ENCODE peak calls at places on chromosomes 16 and 17, in nine cellular contexts. One of them, this sample, is unnamed.
A peak's percentile ranks its signal among the peaks of the same experiment; 100 is the strongest.

GRCh38 chr16:80931985-80932720 is 74.5 kb downstream of the CMC2 start:
- DNase-seq in left lung: peak; percentile 80
- DNase-seq in kidney epithelial cell: no peak
- DNase-seq in stimulated activated CD4-positive, alpha-beta T cell treated with anti-CD3 and anti-CD28 coated beads, Interleukin-2, amount 100 ng/mL, for 24 hours: peak; percentile 21
- DNase-seq in stimulated activated CD8-positive, alpha-beta memory T cell treated with anti-CD3 and anti-CD28 coated beads, Interleukin-4, amount 100 ng/mL, for 24 hours: no peak
- DNase-seq in T-helper 2 cell: peak; percentile 34
- DNase-seq in GM06990: peak; percentile 14
- DNase-seq in fibroblast of mammary gland: peak; percentile 61
- DNase-seq in effector memory CD4-positive, alpha-beta T cell: no peak
- DNase-seq in this sample: no peak

GRCh38 chr17:48596735-48597491 is 3.3 kb upstream of the HOXB5 start:
- DNase-seq in left lung: no peak
- DNase-seq in kidney epithelial cell: no peak
- DNase-seq in stimulated activated CD4-positive, alpha-beta T cell treated with anti-CD3 and anti-CD28 coated beads, Interleukin-2, amount 100 ng/mL, for 24 hours: no peak
- DNase-seq in stimulated activated CD8-positive, alpha-beta memory T cell treated with anti-CD3 and anti-CD28 coated beads, Interleukin-4, amount 100 ng/mL, for 24 hours: no peak
- DNase-seq in T-helper 2 cell: no peak
- DNase-seq in GM06990: no peak
- DNase-seq in fibroblast of mammary gland: peak; percentile 72
- DNase-seq in effector memory CD4-positive, alpha-beta T cell: no peak
- DNase-seq in this sample: no peak

GRCh38 chr16:80684136-80684765 is 120.1 kb downstream of the CDYL2 start:
- DNase-seq in left lung: no peak
- DNase-seq in kidney epithelial cell: no peak
- DNase-seq in stimulated activated CD4-positive, alpha-beta T cell treated with anti-CD3 and anti-CD28 coated beads, Interleukin-2, amount 100 ng/mL, for 24 hours: no peak
- DNase-seq in stimulated activated CD8-positive, alpha-beta memory T cell treated with anti-CD3 and anti-CD28 coated beads, Interleukin-4, amount 100 ng/mL, for 24 hours: no peak
- DNase-seq in T-helper 2 cell: no peak
- DNase-seq in GM06990: no peak
- DNase-seq in fibroblast of mammary gland: no peak
- DNase-seq in effector memory CD4-positive, alpha-beta T cell: no peak
- DNase-seq in this sample: no peak

GRCh38 chr16:56589141-56590039 is at the start of gene MT3:
- DNase-seq in left lung: no peak
- DNase-seq in kidney epithelial cell: no peak
- DNase-seq in stimulated activated CD4-positive, alpha-beta T cell treated with anti-CD3 and anti-CD28 coated beads, Interleukin-2, amount 100 ng/mL, for 24 hours: peak; percentile 35
- DNase-seq in stimulated activated CD8-positive, alpha-beta memory T cell treated with anti-CD3 and anti-CD28 coated beads, Interleukin-4, amount 100 ng/mL, for 24 hours: no peak
- DNase-seq in T-helper 2 cell: peak; percentile 76
- DNase-seq in GM06990: no peak
- DNase-seq in fibroblast of mammary gland: no peak
- DNase-seq in effector memory CD4-positive, alpha-beta T cell: no peak
- DNase-seq in this sample: peak; percentile 25

GRCh38 chr16:88007321-88007731 is 56.1 kb downstream of the BANP start:
- DNase-seq in left lung: peak; percentile 53
- DNase-seq in kidney epithelial cell: no peak
- DNase-seq in stimulated activated CD4-positive, alpha-beta T cell treated with anti-CD3 and anti-CD28 coated beads, Interleukin-2, amount 100 ng/mL, for 24 hours: no peak
- DNase-seq in stimulated activated CD8-positive, alpha-beta memory T cell treated with anti-CD3 and anti-CD28 coated beads, Interleukin-4, amount 100 ng/mL, for 24 hours: no peak
- DNase-seq in T-helper 2 cell: no peak
- DNase-seq in GM06990: no peak
- DNase-seq in fibroblast of mammary gland: no peak
- DNase-seq in effector memory CD4-positive, alpha-beta T cell: no peak
- DNase-seq in this sample: no peak

GRCh38 chr16:62038646-62039045 is 2.4 kb upstream of the CDH8 start:
- DNase-seq in left lung: no peak
- DNase-seq in kidney epithelial cell: no peak
- DNase-seq in stimulated activated CD4-positive, alpha-beta T cell treated with anti-CD3 and anti-CD28 coated beads, Interleukin-2, amount 100 ng/mL, for 24 hours: no peak
- DNase-seq in stimulated activated CD8-positive, alpha-beta memory T cell treated with anti-CD3 and anti-CD28 coated beads, Interleukin-4, amount 100 ng/mL, for 24 hours: no peak
- DNase-seq in T-helper 2 cell: no peak
- DNase-seq in GM06990: no peak
- DNase-seq in fibroblast of mammary gland: no peak
- DNase-seq in effector memory CD4-positive, alpha-beta T cell: no peak
- DNase-seq in this sample: no peak

GRCh38 chr16:19595043-19595767 is 39.7 kb downstream of the VPS35L start:
- DNase-seq in left lung: no peak
- DNase-seq in kidney epithelial cell: peak; percentile 92
- DNase-seq in stimulated activated CD4-positive, alpha-beta T cell treated with anti-CD3 and anti-CD28 coated beads, Interleukin-2, amount 100 ng/mL, for 24 hours: no peak
- DNase-seq in stimulated activated CD8-positive, alpha-beta memory T cell treated with anti-CD3 and anti-CD28 coated beads, Interleukin-4, amount 100 ng/mL, for 24 hours: no peak
- DNase-seq in T-helper 2 cell: no peak
- DNase-seq in GM06990: no peak
- DNase-seq in fibroblast of mammary gland: peak; percentile 73
- DNase-seq in effector memory CD4-positive, alpha-beta T cell: no peak
- DNase-seq in this sample: no peak

GRCh38 chr16:4416200-4417032 is at the start of gene CORO7:
- DNase-seq in left lung: peak; percentile 99
- DNase-seq in kidney epithelial cell: no peak
- DNase-seq in stimulated activated CD4-positive, alpha-beta T cell treated with anti-CD3 and anti-CD28 coated beads, Interleukin-2, amount 100 ng/mL, for 24 hours: peak; percentile 98
- DNase-seq in stimulated activated CD8-positive, alpha-beta memory T cell treated with anti-CD3 and anti-CD28 coated beads, Interleukin-4, amount 100 ng/mL, for 24 hours: peak; percentile 98
- DNase-seq in T-helper 2 cell: peak; percentile 97
- DNase-seq in GM06990: peak; percentile 97
- DNase-seq in fibroblast of mammary gland: peak; percentile 71
- DNase-seq in effector memory CD4-positive, alpha-beta T cell: peak; percentile 99
- DNase-seq in this sample: peak; percentile 98

GRCh38 chr17:77070888-77071279 is 69.9 kb upstream of the SEC14L1 start:
- DNase-seq in left lung: peak; percentile 6
- DNase-seq in kidney epithelial cell: no peak
- DNase-seq in stimulated activated CD4-positive, alpha-beta T cell treated with anti-CD3 and anti-CD28 coated beads, Interleukin-2, amount 100 ng/mL, for 24 hours: no peak
- DNase-seq in stimulated activated CD8-positive, alpha-beta memory T cell treated with anti-CD3 and anti-CD28 coated beads, Interleukin-4, amount 100 ng/mL, for 24 hours: no peak
- DNase-seq in T-helper 2 cell: no peak
- DNase-seq in GM06990: no peak
- DNase-seq in fibroblast of mammary gland: no peak
- DNase-seq in effector memory CD4-positive, alpha-beta T cell: no peak
- DNase-seq in this sample: no peak

GRCh38 chr16:2026461-2027023 is at the start of gene NHERF2:
- DNase-seq in left lung: peak; percentile 84
- DNase-seq in kidney epithelial cell: no peak
- DNase-seq in stimulated activated CD4-positive, alpha-beta T cell treated with anti-CD3 and anti-CD28 coated beads, Interleukin-2, amount 100 ng/mL, for 24 hours: no peak
- DNase-seq in stimulated activated CD8-positive, alpha-beta memory T cell treated with anti-CD3 and anti-CD28 coated beads, Interleukin-4, amount 100 ng/mL, for 24 hours: no peak
- DNase-seq in T-helper 2 cell: peak; percentile 42
- DNase-seq in GM06990: peak; percentile 15
- DNase-seq in fibroblast of mammary gland: no peak
- DNase-seq in effector memory CD4-positive, alpha-beta T cell: no peak
- DNase-seq in this sample: peak; percentile 20

GRCh38 chr16:58456193-58456592 is 43.8 kb upstream of the NDRG4 start:
- DNase-seq in left lung: no peak
- DNase-seq in kidney epithelial cell: no peak
- DNase-seq in stimulated activated CD4-positive, alpha-beta T cell treated with anti-CD3 and anti-CD28 coated beads, Interleukin-2, amount 100 ng/mL, for 24 hours: no peak
- DNase-seq in stimulated activated CD8-positive, alpha-beta memory T cell treated with anti-CD3 and anti-CD28 coated beads, Interleukin-4, amount 100 ng/mL, for 24 hours: no peak
- DNase-seq in T-helper 2 cell: no peak
- DNase-seq in GM06990: no peak
- DNase-seq in fibroblast of mammary gland: no peak
- DNase-seq in effector memory CD4-positive, alpha-beta T cell: no peak
- DNase-seq in this sample: no peak

GRCh38 chr16:11396241-11397048 is 51.2 kb downstream of the RMI2 start:
- DNase-seq in left lung: peak; percentile 92
- DNase-seq in kidney epithelial cell: no peak
- DNase-seq in stimulated activated CD4-positive, alpha-beta T cell treated with anti-CD3 and anti-CD28 coated beads, Interleukin-2, amount 100 ng/mL, for 24 hours: peak; percentile 77
- DNase-seq in stimulated activated CD8-positive, alpha-beta memory T cell treated with anti-CD3 and anti-CD28 coated beads, Interleukin-4, amount 100 ng/mL, for 24 hours: peak; percentile 45
- DNase-seq in T-helper 2 cell: peak; percentile 45
- DNase-seq in GM06990: peak; percentile 43
- DNase-seq in fibroblast of mammary gland: peak; percentile 63
- DNase-seq in effector memory CD4-positive, alpha-beta T cell: peak; percentile 25
- DNase-seq in this sample: peak; percentile 71

GRCh38 chr17:74850310-74850709 is 9.4 kb downstream of the GRIN2C start:
- DNase-seq in left lung: peak; percentile 69
- DNase-seq in kidney epithelial cell: no peak
- DNase-seq in stimulated activated CD4-positive, alpha-beta T cell treated with anti-CD3 and anti-CD28 coated beads, Interleukin-2, amount 100 ng/mL, for 24 hours: no peak
- DNase-seq in stimulated activated CD8-positive, alpha-beta memory T cell treated with anti-CD3 and anti-CD28 coated beads, Interleukin-4, amount 100 ng/mL, for 24 hours: no peak
- DNase-seq in T-helper 2 cell: no peak
- DNase-seq in GM06990: no peak
- DNase-seq in fibroblast of mammary gland: no peak
- DNase-seq in effector memory CD4-positive, alpha-beta T cell: no peak
- DNase-seq in this sample: no peak

GRCh38 chr17:72901098-72901497 is 191.4 kb downstream of the SLC39A11 start:
- DNase-seq in left lung: no peak
- DNase-seq in kidney epithelial cell: no peak
- DNase-seq in stimulated activated CD4-positive, alpha-beta T cell treated with anti-CD3 and anti-CD28 coated beads, Interleukin-2, amount 100 ng/mL, for 24 hours: no peak
- DNase-seq in stimulated activated CD8-positive, alpha-beta memory T cell treated with anti-CD3 and anti-CD28 coated beads, Interleukin-4, amount 100 ng/mL, for 24 hours: no peak
- DNase-seq in T-helper 2 cell: no peak
- DNase-seq in GM06990: no peak
- DNase-seq in fibroblast of mammary gland: no peak
- DNase-seq in effector memory CD4-positive, alpha-beta T cell: no peak
- DNase-seq in this sample: no peak

GRCh38 chr16:8863594-8864424 is 5.0 kb downstream of the CARHSP1 start:
- DNase-seq in left lung: peak; percentile 74
- DNase-seq in kidney epithelial cell: no peak
- DNase-seq in stimulated activated CD4-positive, alpha-beta T cell treated with anti-CD3 and anti-CD28 coated beads, Interleukin-2, amount 100 ng/mL, for 24 hours: no peak
- DNase-seq in stimulated activated CD8-positive, alpha-beta memory T cell treated with anti-CD3 and anti-CD28 coated beads, Interleukin-4, amount 100 ng/mL, for 24 hours: no peak
- DNase-seq in T-helper 2 cell: no peak
- DNase-seq in GM06990: no peak
- DNase-seq in fibroblast of mammary gland: peak; percentile 31
- DNase-seq in effector memory CD4-positive, alpha-beta T cell: no peak
- DNase-seq in this sample: no peak

GRCh38 chr16:84246679-84247077 is 6.9 kb upstream of the KCNG4 start:
- DNase-seq in left lung: no peak
- DNase-seq in kidney epithelial cell: no peak
- DNase-seq in stimulated activated CD4-positive, alpha-beta T cell treated with anti-CD3 and anti-CD28 coated beads, Interleukin-2, amount 100 ng/mL, for 24 hours: no peak
- DNase-seq in stimulated activated CD8-positive, alpha-beta memory T cell treated with anti-CD3 and anti-CD28 coated beads, Interleukin-4, amount 100 ng/mL, for 24 hours: no peak
- DNase-seq in T-helper 2 cell: no peak
- DNase-seq in GM06990: no peak
- DNase-seq in fibroblast of mammary gland: no peak
- DNase-seq in effector memory CD4-positive, alpha-beta T cell: no peak
- DNase-seq in this sample: no peak

GRCh38 chr17:56108811-56109284 is 44.4 kb upstream of the ANKFN1 start:
- DNase-seq in left lung: no peak
- DNase-seq in kidney epithelial cell: peak; percentile 71
- DNase-seq in stimulated activated CD4-positive, alpha-beta T cell treated with anti-CD3 and anti-CD28 coated beads, Interleukin-2, amount 100 ng/mL, for 24 hours: no peak
- DNase-seq in stimulated activated CD8-positive, alpha-beta memory T cell treated with anti-CD3 and anti-CD28 coated beads, Interleukin-4, amount 100 ng/mL, for 24 hours: no peak
- DNase-seq in T-helper 2 cell: no peak
- DNase-seq in GM06990: no peak
- DNase-seq in fibroblast of mammary gland: no peak
- DNase-seq in effector memory CD4-positive, alpha-beta T cell: no peak
- DNase-seq in this sample: no peak

GRCh38 chr17:7313028-7313889 is 1.9 kb downstream of the GPS2 start:
- DNase-seq in left lung: peak; percentile 12
- DNase-seq in kidney epithelial cell: no peak
- DNase-seq in stimulated activated CD4-positive, alpha-beta T cell treated with anti-CD3 and anti-CD28 coated beads, Interleukin-2, amount 100 ng/mL, for 24 hours: no peak
- DNase-seq in stimulated activated CD8-positive, alpha-beta memory T cell treated with anti-CD3 and anti-CD28 coated beads, Interleukin-4, amount 100 ng/mL, for 24 hours: no peak
- DNase-seq in T-helper 2 cell: no peak
- DNase-seq in GM06990: no peak
- DNase-seq in fibroblast of mammary gland: peak; percentile 21
- DNase-seq in effector memory CD4-positive, alpha-beta T cell: no peak
- DNase-seq in this sample: no peak

GRCh38 chr16:24253192-24253591 is 2.9 kb upstream of the CACNG3 start:
- DNase-seq in left lung: no peak
- DNase-seq in kidney epithelial cell: no peak
- DNase-seq in stimulated activated CD4-positive, alpha-beta T cell treated with anti-CD3 and anti-CD28 coated beads, Interleukin-2, amount 100 ng/mL, for 24 hours: peak; percentile 29
- DNase-seq in stimulated activated CD8-positive, alpha-beta memory T cell treated with anti-CD3 and anti-CD28 coated beads, Interleukin-4, amount 100 ng/mL, for 24 hours: no peak
- DNase-seq in T-helper 2 cell: peak; percentile 63
- DNase-seq in GM06990: peak; percentile 21
- DNase-seq in fibroblast of mammary gland: peak; percentile 26
- DNase-seq in effector memory CD4-positive, alpha-beta T cell: no peak
- DNase-seq in this sample: peak; percentile 27

GRCh38 chr17:21001111-21001812 is 41.5 kb downstream of the USP22 start:
- DNase-seq in left lung: no peak
- DNase-seq in kidney epithelial cell: no peak
- DNase-seq in stimulated activated CD4-positive, alpha-beta T cell treated with anti-CD3 and anti-CD28 coated beads, Interleukin-2, amount 100 ng/mL, for 24 hours: no peak
- DNase-seq in stimulated activated CD8-positive, alpha-beta memory T cell treated with anti-CD3 and anti-CD28 coated beads, Interleukin-4, amount 100 ng/mL, for 24 hours: no peak
- DNase-seq in T-helper 2 cell: no peak
- DNase-seq in GM06990: no peak
- DNase-seq in fibroblast of mammary gland: no peak
- DNase-seq in effector memory CD4-positive, alpha-beta T cell: no peak
- DNase-seq in this sample: no peak

GRCh38 chr16:77585379-77585778 is 136.9 kb upstream of the NUDT7 start:
- DNase-seq in left lung: no peak
- DNase-seq in kidney epithelial cell: no peak
- DNase-seq in stimulated activated CD4-positive, alpha-beta T cell treated with anti-CD3 and anti-CD28 coated beads, Interleukin-2, amount 100 ng/mL, for 24 hours: no peak
- DNase-seq in stimulated activated CD8-positive, alpha-beta memory T cell treated with anti-CD3 and anti-CD28 coated beads, Interleukin-4, amount 100 ng/mL, for 24 hours: no peak
- DNase-seq in T-helper 2 cell: peak; percentile 88
- DNase-seq in GM06990: no peak
- DNase-seq in fibroblast of mammary gland: peak; percentile 74
- DNase-seq in effector memory CD4-positive, alpha-beta T cell: no peak
- DNase-seq in this sample: no peak

GRCh38 chr16:4123617-4124300 is 7.5 kb upstream of the ADCY9 start:
- DNase-seq in left lung: no peak
- DNase-seq in kidney epithelial cell: no peak
- DNase-seq in stimulated activated CD4-positive, alpha-beta T cell treated with anti-CD3 and anti-CD28 coated beads, Interleukin-2, amount 100 ng/mL, for 24 hours: no peak
- DNase-seq in stimulated activated CD8-positive, alpha-beta memory T cell treated with anti-CD3 and anti-CD28 coated beads, Interleukin-4, amount 100 ng/mL, for 24 hours: no peak
- DNase-seq in T-helper 2 cell: no peak
- DNase-seq in GM06990: no peak
- DNase-seq in fibroblast of mammary gland: peak; percentile 57
- DNase-seq in effector memory CD4-positive, alpha-beta T cell: no peak
- DNase-seq in this sample: no peak

GRCh38 chr17:80970044-80970761 is 21.4 kb upstream of the CHMP6 start:
- DNase-seq in left lung: peak; percentile 71
- DNase-seq in kidney epithelial cell: no peak
- DNase-seq in stimulated activated CD4-positive, alpha-beta T cell treated with anti-CD3 and anti-CD28 coated beads, Interleukin-2, amount 100 ng/mL, for 24 hours: peak; percentile 65
- DNase-seq in stimulated activated CD8-positive, alpha-beta memory T cell treated with anti-CD3 and anti-CD28 coated beads, Interleukin-4, amount 100 ng/mL, for 24 hours: no peak
- DNase-seq in T-helper 2 cell: peak; percentile 41
- DNase-seq in GM06990: peak; percentile 47
- DNase-seq in fibroblast of mammary gland: no peak
- DNase-seq in effector memory CD4-positive, alpha-beta T cell: peak; percentile 16
- DNase-seq in this sample: peak; percentile 57

GRCh38 chr16:57507414-57508083 is 21.3 kb upstream of the DOK4 start:
- DNase-seq in left lung: peak; percentile 35
- DNase-seq in kidney epithelial cell: no peak
- DNase-seq in stimulated activated CD4-positive, alpha-beta T cell treated with anti-CD3 and anti-CD28 coated beads, Interleukin-2, amount 100 ng/mL, for 24 hours: no peak
- DNase-seq in stimulated activated CD8-positive, alpha-beta memory T cell treated with anti-CD3 and anti-CD28 coated beads, Interleukin-4, amount 100 ng/mL, for 24 hours: no peak
- DNase-seq in T-helper 2 cell: no peak
- DNase-seq in GM06990: no peak
- DNase-seq in fibroblast of mammary gland: no peak
- DNase-seq in effector memory CD4-positive, alpha-beta T cell: no peak
- DNase-seq in this sample: no peak

GRCh38 chr17:8060274-8060673 is 21.4 kb downstream of the ALOX15B start:
- DNase-seq in left lung: no peak
- DNase-seq in kidney epithelial cell: no peak
- DNase-seq in stimulated activated CD4-positive, alpha-beta T cell treated with anti-CD3 and anti-CD28 coated beads, Interleukin-2, amount 100 ng/mL, for 24 hours: peak; percentile 67
- DNase-seq in stimulated activated CD8-positive, alpha-beta memory T cell treated with anti-CD3 and anti-CD28 coated beads, Interleukin-4, amount 100 ng/mL, for 24 hours: no peak
- DNase-seq in T-helper 2 cell: peak; percentile 61
- DNase-seq in GM06990: no peak
- DNase-seq in fibroblast of mammary gland: peak; percentile 74
- DNase-seq in effector memory CD4-positive, alpha-beta T cell: peak; percentile 27
- DNase-seq in this sample: peak; percentile 55

GRCh38 chr16:65342231-65342866 is 220.5 kb upstream of the CDH11 start:
- DNase-seq in left lung: no peak
- DNase-seq in kidney epithelial cell: no peak
- DNase-seq in stimulated activated CD4-positive, alpha-beta T cell treated with anti-CD3 and anti-CD28 coated beads, Interleukin-2, amount 100 ng/mL, for 24 hours: no peak
- DNase-seq in stimulated activated CD8-positive, alpha-beta memory T cell treated with anti-CD3 and anti-CD28 coated beads, Interleukin-4, amount 100 ng/mL, for 24 hours: no peak
- DNase-seq in T-helper 2 cell: no peak
- DNase-seq in GM06990: no peak
- DNase-seq in fibroblast of mammary gland: peak; percentile 8
- DNase-seq in effector memory CD4-positive, alpha-beta T cell: no peak
- DNase-seq in this sample: no peak